ENCODE peak calls at places on chromosome 2, in six cellular contexts. R is IMR-90, A is prostate gland, P is heart left ventricle, K is tibial nerve, O is suprapubic skin. D is an unnamed sample. For H3K27me3, the result is how much of the 10 kb centered on the place peaks cover.

GRCh38 chr2:38154395-38154794 is 78.4 kb upstream of the CYP1B1 start:
- DNase-seq in R (no peak), A (no peak), P (no peak), K (no peak), O (no peak), D (no peak)

GRCh38 chr2:240235149-240235803 is 94.8 kb upstream of the OTOS start:
- DNase-seq in R (no peak), A (no peak), P (peak), K (no peak), O (peak), D (no peak)

GRCh38 chr2:60565472-60565871 is 12.0 kb upstream of the BCL11A start:
- DNase-seq in R (peak), A (no peak), P (no peak), K (no peak), O (no peak), D (no peak)

GRCh38 chr2:179274749-179275148 is 10.1 kb upstream of the SESTD1 start:
- DNase-seq in R (peak), A (no peak), P (no peak), K (no peak), O (no peak), D (no peak)

GRCh38 chr2:28359222-28360065 is 33.2 kb upstream of the FOSL2 start:
- DNase-seq in R (peak), A (no peak), P (peak), K (no peak), O (no peak), D (no peak)

GRCh38 chr2:174331731-174332606 is 2.8 kb upstream of the SP9 start:
- DNase-seq in R (no peak), A (no peak), P (no peak), K (no peak), O (no peak), D (no peak)

GRCh38 chr2:216539120-216539519 is 40.5 kb downstream of the RPL37A start:
- DNase-seq in R (no peak), A (no peak), P (no peak), K (no peak), O (no peak), D (no peak)

GRCh38 chr2:113258748-113259147 is 20.0 kb downstream of the PAX8 start:
- DNase-seq in R (no peak), A (no peak), P (no peak), K (no peak), O (no peak), D (no peak)

GRCh38 chr2:131154647-131155046 is 49.5 kb downstream of the PLEKHB2 start:
- DNase-seq in R (no peak), A (no peak), P (no peak), K (no peak), O (no peak), D (no peak)

GRCh38 chr2:2107627-2108026 is 223.4 kb downstream of the MYT1L start:
- DNase-seq in R (no peak), A (no peak), P (no peak), K (no peak), O (no peak), D (no peak)

GRCh38 chr2:154637426-154637825 is 61.1 kb upstream of the KCNJ3 start:
- DNase-seq in R (no peak), A (no peak), P (no peak), K (no peak), O (no peak), D (no peak)

GRCh38 chr2:80365762-80366161 is 61.2 kb upstream of the LRRTM1 start:
- DNase-seq in R (no peak), A (no peak), P (no peak), K (no peak), O (no peak), D (no peak)

GRCh38 chr2:176066645-176067586 is 16.8 kb downstream of the EVX2 start:
- DNase-seq in R (no peak), A (no peak), P (no peak), K (no peak), O (no peak), D (no peak)

GRCh38 chr2:37570773-37571570 is 100.5 kb downstream of the CDC42EP3 start:
- DNase-seq in R (peak), A (no peak), P (no peak), K (no peak), O (no peak), D (no peak)

GRCh38 chr2:6937582-6937981 is 20.4 kb downstream of the RNF144A start:
- DNase-seq in R (no peak), A (no peak), P (no peak), K (no peak), O (peak), D (no peak)

GRCh38 chr2:72927619-72928537 is 10.6 kb downstream of the EMX1 start:
- DNase-seq in R (no peak), A (no peak), P (no peak), K (no peak), O (no peak), D (no peak)

GRCh38 chr2:176099159-176099736 is 347 bp upstream of the HOXD12 start:
- DNase-seq in R (no peak), A (no peak), P (peak), K (no peak), O (no peak), D (no peak)

GRCh38 chr2:168056242-168056641 is 191.2 kb downstream of the STK39 start:
- DNase-seq in R (no peak), A (no peak), P (no peak), K (no peak), O (no peak), D (no peak)

GRCh38 chr2:109188485-109188868 is 59.5 kb downstream of the SH3RF3 start:
- DNase-seq in R (no peak), A (no peak), P (no peak), K (no peak), O (no peak), D (no peak)

GRCh38 chr2:10355471-10356458 is 53.1 kb downstream of the HPCAL1 start:
- DNase-seq in R (no peak), A (no peak), P (no peak), K (no peak), O (no peak), D (no peak)

GRCh38 chr2:79511320-79511951 is 1.4 kb upstream of the CTNNA2 start:
- DNase-seq in R (peak), A (no peak), P (no peak), K (no peak), O (no peak), D (peak)

GRCh38 chr2:214436470-214436869 is 25.6 kb downstream of the VWC2L start:
- DNase-seq in R (no peak), A (no peak), P (no peak), K (no peak), O (no peak), D (no peak)

GRCh38 chr2:107688135-107688534 is 138.6 kb upstream of the RGPD4 start:
- DNase-seq in R (no peak), A (no peak), P (no peak), K (no peak), O (no peak), D (no peak)

GRCh38 chr2:141941224-141941714 is 189.5 kb downstream of the LRP1B start:
- DNase-seq in R (no peak), A (no peak), P (no peak), K (no peak), O (no peak), D (no peak)

GRCh38 chr2:150909090-150909489 is 352.6 kb downstream of the RBM43 start:
- DNase-seq in R (no peak), A (no peak), P (no peak), K (no peak), O (no peak), D (no peak)

GRCh38 chr2:105261061-105261460 is 19.5 kb downstream of the GPR45 start:
- DNase-seq in R (peak), A (no peak), P (no peak), K (no peak), O (no peak), D (no peak)

GRCh38 chr2:98548920-98549818 is 59.1 kb downstream of the COA5 start:
- DNase-seq in R (no peak), A (no peak), P (no peak), K (no peak), O (no peak), D (no peak)

GRCh38 chr2:48600204-48600813 is 17.3 kb upstream of the GTF2A1L start:
- DNase-seq in R (peak), A (no peak), P (no peak), K (no peak), O (no peak), D (no peak)

GRCh38 chr2:225017098-225017685 is 25.1 kb downstream of the DOCK10 start:
- DNase-seq in R (no peak), A (no peak), P (no peak), K (no peak), O (no peak), D (no peak)

GRCh38 chr2:74516070-74516633 is 1.9 kb downstream of the TLX2 start:
- DNase-seq in R (peak), A (no peak), P (peak), K (no peak), O (no peak), D (peak)

GRCh38 chr2:120894936-120895335 is 159.3 kb downstream of the GLI2 start:
- DNase-seq in R (no peak), A (no peak), P (no peak), K (no peak), O (no peak), D (no peak)

GRCh38 chr2:240896871-240897692 is 1.1 kb upstream of the MAB21L4 start:
- DNase-seq in R (no peak), A (peak), P (no peak), K (no peak), O (no peak), D (peak)

GRCh38 chr2:171530378-171530777 is 8.1 kb downstream of the CYBRD1 start:
- DNase-seq in R (no peak), A (no peak), P (no peak), K (no peak), O (no peak), D (no peak)

GRCh38 chr2:119439574-119440500 is 8.2 kb downstream of the TMEM37 start:
- DNase-seq in R (no peak), A (no peak), P (no peak), K (no peak), O (no peak), D (peak)

GRCh38 chr2:112187805-112188596 is 49.8 kb downstream of the FBLN7 start:
- DNase-seq in R (no peak), A (no peak), P (no peak), K (no peak), O (no peak), D (no peak)

GRCh38 chr2:39516347-39517101 is 79.4 kb upstream of the MAP4K3 start:
- DNase-seq in R (peak), A (peak), P (peak), K (no peak), O (no peak), D (peak)

GRCh38 chr2:4556136-4556535 is 852.8 kb downstream of the DCDC2C start:
- DNase-seq in R (no peak), A (no peak), P (no peak), K (no peak), O (no peak), D (no peak)

GRCh38 chr2:1662606-1663180 is 81.6 kb downstream of the PXDN start:
- DNase-seq in R (no peak), A (no peak), P (no peak), K (no peak), O (peak), D (no peak)

GRCh38 chr2:213411582-213412289 is 127.5 kb downstream of the SPAG16 start:
- DNase-seq in R (no peak), A (no peak), P (no peak), K (no peak), O (no peak), D (no peak)

GRCh38 chr2:230418341-230419016 is 2.5 kb downstream of the SP100 start:
- DNase-seq in R (peak), A (no peak), P (no peak), K (no peak), O (no peak), D (no peak)
- H3K27me3 ChIP-seq in R (under half), A (under half), P (under half), K (under half), O (under half), D (under half)

GRCh38 chr2:128372621-128373341 is 54.1 kb upstream of the HS6ST1 start:
- DNase-seq in R (no peak), A (no peak), P (no peak), K (no peak), O (peak), D (no peak)
- TF ChIP-seq POLR2A in R (no peak), A (no peak), P (no peak), K (no peak), O (no peak), D (no peak)

GRCh38 chr2:86297382-86298147 is 39.9 kb downstream of the REEP1 start:
- DNase-seq in R (no peak), A (no peak), P (no peak), K (no peak), O (peak), D (no peak)
- TF ChIP-seq CTCF in R (peak), A (no peak), P (peak), K (no peak), O (no peak), D (no peak)

GRCh38 chr2:143241403-143242088 is 112.3 kb downstream of the ARHGAP15 start:
- DNase-seq in R (no peak), A (no peak), P (no peak), K (no peak), O (no peak), D (no peak)
- H3K27me3 ChIP-seq in R (under half), A (under half), P (under half), K (under half), O (under half), D (under half)

DNA sequence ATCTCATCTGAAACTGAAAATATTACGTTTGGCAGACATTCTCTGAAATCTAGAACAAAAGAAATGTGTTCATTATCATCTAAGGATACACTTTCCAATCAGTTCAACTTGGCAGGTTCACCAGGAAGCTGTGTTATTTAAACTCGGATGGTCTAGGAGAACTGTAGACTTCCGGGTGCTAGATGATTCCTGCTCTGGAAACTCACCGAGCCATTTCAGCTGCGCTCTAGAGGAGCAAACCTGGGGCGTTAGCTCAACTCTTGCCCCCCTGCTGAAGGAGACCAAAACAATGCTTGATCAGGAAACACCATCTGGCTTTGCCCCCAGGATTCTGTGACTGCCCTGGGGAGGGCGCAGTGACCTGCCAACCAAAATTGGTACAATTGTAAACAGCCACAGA is 22.9 kb downstream of the MLPH start:
- DNase-seq in R (no peak), A (peak), P (no peak), K (no peak), O (no peak), D (no peak)
- TF ChIP-seq POLR2A in R (no peak), A (no peak), P (no peak), K (no peak), O (no peak), D (no peak)